ENCODE peak calls at places on chromosome 16, in four cellular contexts. One of them, this sample, is unnamed.

GRCh38 chr16:12086861-12087260 is 110.3 kb downstream of the SNX29 start:
- DNase-seq in ovary: no peak
- DNase-seq in testis: no peak
- DNase-seq in prostate gland: no peak
- DNase-seq in this sample: no peak

GRCh38 chr16:74748710-74749073 is 25.9 kb downstream of the FA2H start:
- DNase-seq in ovary: no peak
- DNase-seq in testis: no peak
- DNase-seq in prostate gland: no peak
- DNase-seq in this sample: no peak

GRCh38 chr16:112153-112840 is 26.2 kb downstream of the NPRL3 start:
- DNase-seq in ovary: no peak
- DNase-seq in testis: no peak
- DNase-seq in prostate gland: no peak
- DNase-seq in this sample: no peak

GRCh38 chr16:70801611-70802010 is 653 bp upstream of the VAC14 start:
- DNase-seq in ovary: no peak
- DNase-seq in testis: no peak
- DNase-seq in prostate gland: no peak
- DNase-seq in this sample: no peak

GRCh38 chr16:86610779-86611516 is 32.6 kb downstream of the FOXL1 start:
- DNase-seq in ovary: no peak
- DNase-seq in testis: no peak
- DNase-seq in prostate gland: no peak
- DNase-seq in this sample: no peak

GRCh38 chr16:2766430-2767139 is 10.5 kb downstream of the ELOB start:
- DNase-seq in ovary: no peak
- DNase-seq in testis: no peak
- DNase-seq in prostate gland: no peak
- DNase-seq in this sample: no peak

GRCh38 chr16:83734136-83734535 is 73.6 kb upstream of the HSBP1 start:
- DNase-seq in ovary: no peak
- DNase-seq in testis: no peak
- DNase-seq in prostate gland: no peak
- DNase-seq in this sample: no peak

GRCh38 chr16:31093132-31093703 is 1.4 kb downstream of the VKORC1 start:
- DNase-seq in ovary: no peak
- DNase-seq in testis: no peak
- DNase-seq in prostate gland: no peak
- DNase-seq in this sample: no peak

GRCh38 chr16:81627024-81627423 is 152.1 kb upstream of the PLCG2 start:
- DNase-seq in ovary: no peak
- DNase-seq in testis: no peak
- DNase-seq in prostate gland: no peak
- DNase-seq in this sample: no peak

GRCh38 chr16:81905277-81905676 is 106.0 kb downstream of the SDR42E1 start:
- DNase-seq in ovary: no peak
- DNase-seq in testis: no peak
- DNase-seq in prostate gland: no peak
- DNase-seq in this sample: no peak

GRCh38 chr16:66263168-66263972 is 103.1 kb upstream of the CDH5 start:
- DNase-seq in ovary: peak; percentile 14
- DNase-seq in testis: no peak
- DNase-seq in prostate gland: no peak
- DNase-seq in this sample: no peak

GRCh38 chr16:29809850-29810698 is 1.9 kb upstream of the PRRT2 start:
- DNase-seq in ovary: peak; percentile 40
- DNase-seq in testis: peak; percentile 53
- DNase-seq in prostate gland: no peak
- DNase-seq in this sample: no peak

GRCh38 chr16:71407731-71408130 is 34.1 kb downstream of the TLE7 start:
- DNase-seq in ovary: no peak
- DNase-seq in testis: no peak
- DNase-seq in prostate gland: no peak
- DNase-seq in this sample: no peak

GRCh38 chr16:983044-984030 is 1.8 kb downstream of the SOX8 start:
- DNase-seq in ovary: no peak
- DNase-seq in testis: no peak
- DNase-seq in prostate gland: no peak
- DNase-seq in this sample: no peak

GRCh38 chr16:28186752-28187151 is 25.0 kb downstream of the XPO6 start:
- DNase-seq in ovary: no peak
- DNase-seq in testis: no peak
- DNase-seq in prostate gland: no peak
- DNase-seq in this sample: no peak

GRCh38 chr16:77696149-77696548 is 26.2 kb upstream of the NUDT7 start:
- DNase-seq in ovary: no peak
- DNase-seq in testis: no peak
- DNase-seq in prostate gland: no peak
- DNase-seq in this sample: no peak

GRCh38 chr16:495127-495748 is 32.3 kb upstream of the CAPN15 start:
- DNase-seq in ovary: no peak
- DNase-seq in testis: peak; percentile 60
- DNase-seq in prostate gland: no peak
- DNase-seq in this sample: peak; percentile 56

GRCh38 chr16:89913408-89914387 is 5.0 kb upstream of the MC1R start:
- DNase-seq in ovary: no peak
- DNase-seq in testis: no peak
- DNase-seq in prostate gland: no peak
- DNase-seq in this sample: no peak

GRCh38 chr16:16027728-16028310 is 78.4 kb downstream of the ABCC1 start:
- DNase-seq in ovary: no peak
- DNase-seq in testis: no peak
- DNase-seq in prostate gland: no peak
- DNase-seq in this sample: no peak

GRCh38 chr16:69890114-69890890 is 60.8 kb upstream of the CLEC18A start:
- DNase-seq in ovary: peak; percentile 58
- DNase-seq in testis: peak; percentile 52
- DNase-seq in prostate gland: peak; percentile 23
- DNase-seq in this sample: no peak

GRCh38 chr16:4361944-4362311 is 9.7 kb upstream of the VASN start:
- DNase-seq in ovary: no peak
- DNase-seq in testis: no peak
- DNase-seq in prostate gland: no peak
- DNase-seq in this sample: no peak

GRCh38 chr16:4910828-4911227 is 26.1 kb downstream of the PPL start:
- DNase-seq in ovary: no peak
- DNase-seq in testis: no peak
- DNase-seq in prostate gland: no peak
- DNase-seq in this sample: no peak

GRCh38 chr16:11667221-11667823 is 933 bp upstream of the SNN start:
- DNase-seq in ovary: no peak
- DNase-seq in testis: no peak
- DNase-seq in prostate gland: no peak
- DNase-seq in this sample: no peak

GRCh38 chr16:85087899-85088569 is 24.2 kb downstream of the CIBAR2 start:
- DNase-seq in ovary: no peak
- DNase-seq in testis: no peak
- DNase-seq in prostate gland: no peak
- DNase-seq in this sample: no peak

GRCh38 chr16:80174416-80174815 is 366.4 kb upstream of the DYNLRB2 start:
- DNase-seq in ovary: no peak
- DNase-seq in testis: no peak
- DNase-seq in prostate gland: no peak
- DNase-seq in this sample: no peak

GRCh38 chr16:2194166-2194834 is 2.1 kb downstream of the CASKIN1 start:
- DNase-seq in ovary: no peak
- DNase-seq in testis: no peak
- DNase-seq in prostate gland: no peak
- DNase-seq in this sample: no peak

GRCh38 chr16:48206594-48207242 is 37.4 kb upstream of the LONP2 start:
- DNase-seq in ovary: no peak
- DNase-seq in testis: no peak
- DNase-seq in prostate gland: no peak
- DNase-seq in this sample: no peak

GRCh38 chr16:51538707-51539604 is 387.9 kb upstream of the SALL1 start:
- DNase-seq in ovary: no peak
- DNase-seq in testis: no peak
- DNase-seq in prostate gland: no peak
- DNase-seq in this sample: no peak

GRCh38 chr16:85449195-85449884 is 163.8 kb upstream of the GSE1 start:
- DNase-seq in ovary: no peak
- DNase-seq in testis: no peak
- DNase-seq in prostate gland: no peak
- DNase-seq in this sample: no peak

GRCh38 chr16:69836252-69836651 is 74.1 kb downstream of the WWP2 start:
- DNase-seq in ovary: no peak
- DNase-seq in testis: no peak
- DNase-seq in prostate gland: no peak
- DNase-seq in this sample: no peak

GRCh38 chr16:81107506-81107905 is 11.3 kb upstream of the GCSH start:
- DNase-seq in ovary: no peak
- DNase-seq in testis: no peak
- DNase-seq in prostate gland: no peak
- DNase-seq in this sample: no peak

GRCh38 chr16:46853713-46854443 is 22.9 kb upstream of the C16orf87 start:
- DNase-seq in ovary: peak; percentile 75
- DNase-seq in testis: peak; percentile 88
- DNase-seq in prostate gland: peak; percentile 80
- DNase-seq in this sample: peak; percentile 38

DNA sequence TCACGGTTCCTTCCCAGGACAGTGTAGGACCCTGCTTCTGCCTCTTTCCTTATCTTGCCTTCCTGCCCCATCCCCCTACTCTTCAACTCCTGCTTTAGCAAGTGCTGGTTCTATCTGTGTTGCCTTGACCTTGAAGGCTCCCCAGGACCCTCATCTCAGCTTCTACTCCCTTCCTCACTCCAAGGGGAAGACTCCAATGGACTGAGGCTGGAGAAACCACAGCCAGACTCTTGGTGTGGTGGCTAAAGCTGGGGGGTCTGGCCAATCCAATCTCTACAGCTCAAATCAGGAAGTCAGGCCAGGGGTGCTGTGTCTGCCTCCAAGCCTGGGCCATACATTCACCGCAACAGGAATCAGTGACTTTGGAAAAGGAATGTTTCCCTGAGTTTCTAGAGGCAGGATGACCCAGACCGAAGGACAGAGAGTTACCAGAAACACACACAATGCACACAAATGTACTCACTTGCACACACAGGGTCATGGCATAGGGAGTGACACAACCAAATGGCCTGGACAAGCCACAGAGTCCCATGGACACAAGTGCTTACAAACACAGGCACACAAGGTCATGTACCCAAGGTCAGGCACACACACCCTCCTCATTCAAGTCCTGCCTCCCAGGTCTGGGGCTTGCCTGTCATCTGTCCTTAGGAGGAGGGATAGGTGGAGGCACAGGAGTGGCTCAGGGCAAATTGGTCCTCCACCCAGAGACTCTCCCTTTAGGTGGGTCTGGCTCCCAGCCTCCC is 1.7 kb upstream of the HSD11B2 start:
- DNase-seq in ovary: no peak
- DNase-seq in testis: no peak
- DNase-seq in prostate gland: no peak
- DNase-seq in this sample: no peak
- TF ChIP-seq POLR2A in ovary: no peak
- TF ChIP-seq POLR2A in testis: no peak
- TF ChIP-seq POLR2A in prostate gland: no peak
- TF ChIP-seq POLR2A in this sample: no peak

GRCh38 chr16:49912688-49913087 is 56.8 kb upstream of the ZNF423 start:
- DNase-seq in ovary: no peak
- DNase-seq in testis: no peak
- DNase-seq in prostate gland: no peak
- DNase-seq in this sample: no peak

GRCh38 chr16:49914697-49915096 is 58.8 kb upstream of the ZNF423 start:
- DNase-seq in ovary: no peak
- DNase-seq in testis: no peak
- DNase-seq in prostate gland: no peak
- DNase-seq in this sample: no peak

GRCh38 chr16:49910761-49911160 is 54.8 kb upstream of the ZNF423 start:
- DNase-seq in ovary: no peak
- DNase-seq in testis: no peak
- DNase-seq in prostate gland: no peak
- DNase-seq in this sample: no peak

DNA sequence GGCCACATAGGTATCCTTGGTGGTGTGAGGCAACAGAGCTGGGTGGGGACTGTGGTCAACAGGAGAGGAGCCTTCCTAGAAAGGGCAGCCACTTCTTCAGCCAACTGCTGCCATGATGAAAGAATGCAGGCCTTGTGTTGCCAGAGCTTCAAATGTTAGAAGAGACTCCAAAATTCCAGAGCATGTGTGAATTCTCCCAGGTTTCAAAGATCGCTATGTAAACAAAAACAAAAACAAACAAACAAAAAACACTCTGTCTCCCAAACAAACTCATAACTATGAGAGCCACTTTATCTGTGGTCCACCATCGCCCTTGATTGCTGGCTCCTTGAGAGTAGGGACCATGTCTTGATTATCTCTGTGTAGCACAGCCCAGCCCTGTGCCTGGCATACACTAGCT is 55.5 kb upstream of the ZNF423 start:
- DNase-seq in ovary: no peak
- DNase-seq in testis: no peak
- DNase-seq in prostate gland: no peak
- DNase-seq in this sample: no peak
- TF ChIP-seq POLR2A in ovary: no peak
- TF ChIP-seq POLR2A in testis: no peak
- TF ChIP-seq POLR2A in prostate gland: no peak
- TF ChIP-seq POLR2A in this sample: no peak

GRCh38 chr16:23739516-23739915 is 15.3 kb upstream of the CHP2 start:
- DNase-seq in ovary: no peak
- DNase-seq in testis: no peak
- DNase-seq in prostate gland: no peak
- DNase-seq in this sample: no peak
- TF ChIP-seq POLR2A in ovary: no peak
- TF ChIP-seq POLR2A in testis: no peak
- TF ChIP-seq POLR2A in prostate gland: no peak
- TF ChIP-seq POLR2A in this sample: no peak

GRCh38 chr16:56911771-56912541 is 20.0 kb upstream of the HERPUD1 start:
- DNase-seq in ovary: no peak
- DNase-seq in testis: peak; percentile 27
- DNase-seq in prostate gland: no peak
- DNase-seq in this sample: no peak
- TF ChIP-seq POLR2A in ovary: no peak
- TF ChIP-seq POLR2A in testis: no peak
- TF ChIP-seq POLR2A in prostate gland: no peak
- TF ChIP-seq POLR2A in this sample: no peak

This sample was measured in GM12891.